ENCODE peak calls at places on chromosomes 4 and X, in nine cellular contexts. J is heart left ventricle, C is spleen, L is HCT116, H is body of pancreas, D is hepatocyte, T is esophagus muscularis mucosa, X is lung, U is bronchial epithelial cell. Y is an unnamed sample.

GRCh38 chr4:88697113-88697512 is 516 bp downstream of the NAP1L5 start:
- DNase-seq in J (no peak), H (no peak), D (no peak), U (no peak), T (no peak), C (no peak), X (no peak), L (no peak), Y (no peak)

GRCh38 chrX:40176256-40176978 is 78.7 kb upstream of the BCOR start:
- DNase-seq in T (no peak), L (no peak), J (peak), U (no peak), X (peak), D (peak), H (peak), C (peak), Y (no peak)

GRCh38 chrX:12975670-12975965 is 708 bp downstream of the TMSB4X start:
- DNase-seq in C (peak), J (peak), U (no peak), L (no peak), X (no peak), D (no peak), T (no peak), H (no peak), Y (no peak)

GRCh38 chr4:96016615-96017299 is 176.9 kb downstream of the PDHA2 start:
- DNase-seq in J (no peak), D (peak), H (no peak), T (no peak), L (no peak), C (no peak), X (no peak), U (peak), Y (no peak)

GRCh38 chr4:185068837-185069236 is 50.5 kb downstream of the HELT start:
- DNase-seq in C (no peak), D (no peak), J (no peak), L (peak), T (no peak), H (no peak), U (no peak), X (no peak), Y (no peak)

GRCh38 chr4:168502886-168503285 is 6.0 kb downstream of the PALLD start:
- DNase-seq in C (no peak), X (no peak), H (no peak), U (no peak), L (no peak), D (no peak), T (no peak), J (no peak), Y (no peak)

GRCh38 chr4:111879539-111879938 is 265.7 kb upstream of the FAM241A start:
- DNase-seq in J (no peak), C (no peak), U (no peak), X (no peak), D (no peak), H (no peak), T (no peak), L (no peak), Y (no peak)

GRCh38 chrX:106899276-106899675 is 3.9 kb downstream of the RIPPLY1 start:
- DNase-seq in X (no peak), L (no peak), J (no peak), C (no peak), H (no peak), U (no peak), D (no peak), T (no peak), Y (no peak)

GRCh38 chrX:65598559-65599147 is 64.1 kb upstream of the LAS1L start:
- DNase-seq in U (no peak), L (no peak), J (no peak), H (no peak), T (no peak), D (no peak), C (no peak), X (no peak), Y (no peak)

GRCh38 chrX:16124201-16124600 is 836 bp downstream of the GRPR start:
- DNase-seq in L (no peak), T (no peak), X (no peak), J (no peak), H (peak), U (peak), C (no peak), D (peak), Y (no peak)
- H3K4me3 ChIP-seq in L (no peak), T (peak), X (no peak), J (no peak), H (no peak), U (no peak), C (no peak), D (no peak), Y (no peak)

GRCh38 chr4:6929339-6929734 is 19.7 kb downstream of the TBC1D14 start:
- DNase-seq in T (no peak), X (no peak), H (no peak), U (no peak), L (no peak), J (no peak), C (no peak), D (no peak), Y (no peak)

GRCh38 chr4:6932475-6932874 is 22.8 kb downstream of the TBC1D14 start:
- DNase-seq in T (no peak), J (no peak), D (no peak), C (no peak), L (no peak), U (no peak), X (no peak), H (no peak), Y (no peak)

GRCh38 chr4:6928067-6928466 is 18.4 kb downstream of the TBC1D14 start:
- DNase-seq in T (no peak), J (no peak), U (no peak), L (no peak), C (no peak), X (no peak), D (no peak), H (no peak), Y (no peak)

GRCh38 chr4:6932918-6933317 is 23.3 kb downstream of the TBC1D14 start:
- DNase-seq in C (no peak), X (no peak), H (no peak), J (no peak), D (no peak), U (no peak), L (no peak), T (no peak), Y (no peak)

GRCh38 chr4:6929735-6930464 is 20.3 kb downstream of the TBC1D14 start:
- DNase-seq in D (no peak), X (no peak), H (no peak), T (no peak), L (no peak), C (no peak), J (no peak), U (no peak), Y (no peak)
- TF ChIP-seq CTCF in D (no peak), X (no peak), H (no peak), T (no peak), L (no peak), C (no peak), J (no peak), U (no peak), Y (no peak)

GRCh38 chr4:67048530-67048929 is 496.8 kb downstream of the CENPC start:
- DNase-seq in D (no peak), C (no peak), J (no peak), U (no peak), X (no peak), H (no peak), T (no peak), L (no peak), Y (no peak)

GRCh38 chr4:67049446-67049845 is 495.9 kb downstream of the CENPC start:
- DNase-seq in D (no peak), C (no peak), J (no peak), T (no peak), U (no peak), X (no peak), L (no peak), H (no peak), Y (no peak)

GRCh38 chr4:67054901-67055300 is 490.4 kb downstream of the CENPC start:
- DNase-seq in H (no peak), C (no peak), X (no peak), D (no peak), J (no peak), L (no peak), T (no peak), U (no peak), Y (no peak)

GRCh38 chr4:67051000-67051789 is 494.1 kb downstream of the CENPC start:
- DNase-seq in D (no peak), X (no peak), H (no peak), C (no peak), J (no peak), U (peak), L (no peak), T (no peak), Y (no peak)

DNA sequence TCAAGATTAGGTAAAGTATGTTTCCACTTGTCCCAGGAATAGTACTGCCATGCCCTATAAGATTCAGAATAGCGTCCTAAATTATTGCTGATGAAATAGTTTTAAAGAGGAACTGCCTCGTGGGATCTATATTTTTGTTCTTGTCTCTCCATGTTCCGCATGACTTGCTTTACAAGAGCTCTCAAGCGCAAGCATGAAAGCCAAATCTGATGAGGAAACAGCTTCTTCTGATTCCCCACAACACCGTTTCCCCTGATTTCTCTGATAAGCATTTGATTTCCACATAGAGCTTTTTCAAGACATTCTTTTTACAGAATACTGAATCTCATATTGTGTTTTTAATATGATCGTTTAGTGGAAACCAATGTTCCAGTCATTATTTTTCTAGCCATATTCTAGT is 492.3 kb downstream of the CENPC start:
- DNase-seq in U (no peak), X (no peak), D (no peak), L (no peak), T (no peak), H (no peak), J (no peak), C (no peak), Y (no peak)
- H3K4me3 ChIP-seq in U (no peak), X (no peak), D (no peak), L (no peak), T (no peak), H (no peak), J (no peak), C (no peak), Y (no peak)

GRCh38 chr4:166501941-166502382 is 628.9 kb downstream of the TLL1 start:
- DNase-seq in H (peak), C (no peak), U (peak), T (no peak), J (peak), D (peak), L (peak), X (no peak), Y (no peak)
- TF ChIP-seq CTCF in H (peak), C (no peak), U (peak), T (no peak), J (no peak), D (peak), L (peak), X (no peak), Y (peak)

GRCh38 chr4:157004279-157005161 is 32.9 kb upstream of the PDGFC start:
- DNase-seq in X (no peak), J (no peak), T (no peak), H (peak), U (peak), D (no peak), C (no peak), L (no peak), Y (no peak)
- H3K4me3 ChIP-seq in X (no peak), J (no peak), T (no peak), H (no peak), U (no peak), D (no peak), C (no peak), L (no peak), Y (no peak)

GRCh38 chr4:157222764-157223145 is 2.2 kb downstream of the GRIA2 start:
- DNase-seq in C (peak), H (no peak), D (no peak), X (no peak), J (no peak), L (no peak), U (no peak), T (no peak), Y (no peak)

GRCh38 chr4:157225096-157225495 is 4.6 kb downstream of the GRIA2 start:
- DNase-seq in L (no peak), U (no peak), X (no peak), D (no peak), C (no peak), H (no peak), J (no peak), T (no peak), Y (no peak)

GRCh38 chr4:157223446-157223845 is 2.9 kb downstream of the GRIA2 start:
- DNase-seq in T (no peak), X (no peak), L (no peak), C (no peak), H (no peak), J (no peak), D (no peak), U (no peak), Y (no peak)

GRCh38 chr4:157226601-157227000 is 6.1 kb downstream of the GRIA2 start:
- DNase-seq in T (no peak), L (no peak), C (no peak), U (no peak), J (no peak), X (no peak), D (no peak), H (no peak), Y (no peak)

GRCh38 chr4:157226035-157226434 is 5.5 kb downstream of the GRIA2 start:
- DNase-seq in U (no peak), X (no peak), L (no peak), D (no peak), T (no peak), J (no peak), H (no peak), C (no peak), Y (no peak)
- TF ChIP-seq CTCF in U (no peak), X (no peak), L (no peak), D (peak), T (no peak), J (no peak), H (no peak), C (no peak), Y (no peak)

DNA sequence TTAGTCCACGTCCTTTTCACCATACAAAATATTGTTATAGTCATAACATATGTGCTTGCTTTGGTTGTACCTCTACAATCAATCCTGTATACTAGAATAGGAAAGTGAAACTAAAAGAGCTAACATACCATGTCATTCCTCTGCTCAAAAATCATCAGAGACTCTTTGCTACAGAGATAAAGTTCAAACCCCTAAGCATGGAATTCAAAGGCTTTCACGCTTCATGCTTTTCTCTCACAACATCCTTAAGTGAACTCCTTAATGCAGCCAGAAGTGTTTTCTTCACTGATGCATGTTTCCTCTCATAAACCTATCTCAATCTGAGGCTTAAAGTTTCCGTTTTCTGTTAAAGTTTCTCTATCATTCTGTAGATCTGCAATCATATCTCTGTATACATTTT is 744.6 kb upstream of the IGFBP7 start:
- DNase-seq in X (no peak), C (no peak), D (no peak), L (no peak), T (no peak), J (no peak), U (no peak), H (no peak), Y (no peak)
- H3K4me3 ChIP-seq in X (no peak), C (no peak), D (no peak), L (no peak), T (peak), J (no peak), U (no peak), H (no peak), Y (no peak)

Y was measured in HFF-Myc.